ENCODE peak calls at places on chromosomes 6 and 20, in nine cellular contexts. V is Right ventricle myocardium inferior; O is kidney tubule cell; S is GM03348; N is AML-193; E is iris pigment epithelial cell; K is SK-MEL-5; F is stimulated activated CD4-positive, alpha-beta T cell treated with anti-CD3 and anti-CD28 coated beads, Interleukin-12 subunit alpha, Interleukin-12 subunit beta, amount 100 ng/mL, for 48 hours; G is AG04449. A is an unnamed sample.

GRCh38 chr6:111540971-111541719 is 58.1 kb upstream of the REV3L start:
- DNase-seq in V (no peak), O (peak; percentile 21), S (no peak), N (no peak), E (no peak), K (peak; percentile 100), F (no peak), G (no peak), A (no peak)

GRCh38 chr20:21613512-21613911 is 92.0 kb upstream of the PAX1 start:
- DNase-seq in V (no peak), O (peak; percentile 8), S (no peak), N (no peak), E (no peak), K (no peak), F (no peak), G (no peak), A (no peak)

GRCh38 chr6:149990109-149990671 is 26.4 kb downstream of the ULBP1 start:
- DNase-seq in V (no peak), O (no peak), S (peak; percentile 24), N (no peak), E (no peak), K (no peak), F (no peak), G (no peak), A (no peak)

GRCh38 chr6:85612690-85613474 is 19.2 kb upstream of the SNX14 start:
- DNase-seq in V (no peak), O (peak; percentile 76), S (no peak), N (no peak), E (no peak), K (no peak), F (no peak), G (no peak), A (no peak)

GRCh38 chr6:118187568-118188164 is 280.6 kb downstream of the SLC35F1 start:
- DNase-seq in V (no peak), O (no peak), S (peak; percentile 44), N (no peak), E (peak; percentile 1), K (peak; percentile 74), F (no peak), G (no peak), A (no peak)

GRCh38 chr6:125014157-125014957 is 52.1 kb downstream of the RNF217 start:
- DNase-seq in V (no peak), O (peak; percentile 39), S (peak; percentile 58), N (peak; percentile 45), E (peak; percentile 82), K (peak; percentile 26), F (no peak), G (peak; percentile 50), A (no peak)

GRCh38 chr20:63641146-63641791 is 12.0 kb downstream of the STMN3 start:
- DNase-seq in V (no peak), O (peak; percentile 56), S (no peak), N (no peak), E (peak; percentile 18), K (no peak), F (no peak), G (no peak), A (no peak)

GRCh38 chr6:46932941-46933340 is 11.2 kb upstream of the ADGRF5 start:
- DNase-seq in V (no peak), O (peak; percentile 78), S (peak; percentile 25), N (no peak), E (no peak), K (peak; percentile 7), F (no peak), G (no peak), A (no peak)

GRCh38 chr6:149405823-149406765 is 6.0 kb downstream of the SUMO4 start:
- DNase-seq in V (no peak), O (no peak), S (peak; percentile 33), N (peak; percentile 75), E (peak; percentile 70), K (no peak), F (no peak), G (no peak), A (no peak)

GRCh38 chr20:3751664-3752385 is 15.7 kb downstream of the ADISSP start:
- DNase-seq in V (peak; percentile 77), O (peak; percentile 27), S (no peak), N (no peak), E (no peak), K (peak; percentile 79), F (no peak), G (no peak), A (no peak)

GRCh38 chr6:139370047-139370706 is 4.3 kb downstream of the CITED2 start:
- DNase-seq in V (no peak), O (peak; percentile 73), S (no peak), N (peak; percentile 97), E (peak; percentile 87), K (peak; percentile 57), F (no peak), G (peak; percentile 71), A (no peak)

GRCh38 chr20:23667666-23668065 is 21.2 kb downstream of the CST4 start:
- DNase-seq in V (no peak), O (no peak), S (no peak), N (no peak), E (no peak), K (no peak), F (no peak), G (no peak), A (no peak)

GRCh38 chr20:61310954-61311353 is 58.9 kb downstream of the CDH4 start:
- DNase-seq in V (no peak), O (no peak), S (no peak), N (no peak), E (no peak), K (no peak), F (no peak), G (no peak), A (no peak)

GRCh38 chr6:36757206-36757605 is 59.6 kb downstream of the RAB44 start:
- DNase-seq in V (no peak), O (peak; percentile 13), S (no peak), N (no peak), E (no peak), K (no peak), F (no peak), G (no peak), A (no peak)

GRCh38 chr6:27293436-27294152 is 18.5 kb downstream of the POM121L2 start:
- DNase-seq in V (no peak), O (peak; percentile 83), S (peak; percentile 41), N (no peak), E (peak; percentile 82), K (peak; percentile 89), F (no peak), G (no peak), A (no peak)

GRCh38 chr6:90809035-90809434 is 222.2 kb upstream of the MAP3K7 start:
- DNase-seq in V (no peak), O (no peak), S (no peak), N (no peak), E (no peak), K (no peak), F (no peak), G (no peak), A (no peak)

GRCh38 chr6:168133186-168133585 is 54.2 kb upstream of the FRMD1 start:
- DNase-seq in V (no peak), O (no peak), S (peak; percentile 88), N (no peak), E (peak; percentile 63), K (no peak), F (no peak), G (no peak), A (peak; percentile 10)

GRCh38 chr6:165692106-165692653 is 29.1 kb upstream of the PDE10A start:
- DNase-seq in V (no peak), O (no peak), S (no peak), N (no peak), E (no peak), K (no peak), F (no peak), G (no peak), A (no peak)

GRCh38 chr6:158095031-158095430 is 73.0 kb downstream of the SERAC1 start:
- DNase-seq in V (no peak), O (no peak), S (no peak), N (peak; percentile 20), E (peak; percentile 65), K (no peak), F (no peak), G (no peak), A (no peak)

GRCh38 chr6:41399424-41399823 is 64.0 kb downstream of the NCR2 start:
- DNase-seq in V (no peak), O (no peak), S (no peak), N (no peak), E (no peak), K (no peak), F (no peak), G (no peak), A (no peak)

GRCh38 chr20:63064310-63064709 is 57.5 kb upstream of the BHLHE23 start:
- DNase-seq in V (no peak), O (no peak), S (peak; percentile 47), N (no peak), E (no peak), K (no peak), F (no peak), G (no peak), A (no peak)

GRCh38 chr20:1377984-1378742 is 14.7 kb downstream of the FKBP1A start:
- DNase-seq in V (no peak), O (peak; percentile 95), S (no peak), N (no peak), E (peak; percentile 69), K (no peak), F (no peak), G (no peak), A (no peak)

GRCh38 chr20:20594171-20594530 is 118.3 kb downstream of the RALGAPA2 start:
- DNase-seq in V (no peak), O (peak; percentile 13), S (peak; percentile 56), N (peak; percentile 43), E (peak; percentile 35), K (peak; percentile 42), F (no peak), G (no peak), A (no peak)

GRCh38 chr20:45111799-45112471 is 3.0 kb downstream of the WFDC5 start:
- DNase-seq in V (no peak), O (peak; percentile 38), S (peak; percentile 39), N (peak; percentile 6), E (peak; percentile 19), K (peak; percentile 62), F (no peak), G (no peak), A (no peak)

GRCh38 chr20:58870293-58871014 is 17.9 kb downstream of the GNAS start:
- DNase-seq in V (peak; percentile 68), O (peak; percentile 65), S (peak; percentile 86), N (peak; percentile 6), E (peak; percentile 35), K (peak; percentile 82), F (peak; percentile 51), G (no peak), A (peak; percentile 82)

GRCh38 chr6:146770275-146770964 is 171.6 kb downstream of the ADGB start:
- DNase-seq in V (peak; percentile 67), O (peak; percentile 5), S (no peak), N (peak; percentile 42), E (no peak), K (no peak), F (no peak), G (no peak), A (no peak)

GRCh38 chr20:23823621-23824324 is 2.8 kb downstream of the CST2 start:
- DNase-seq in V (no peak), O (no peak), S (no peak), N (no peak), E (no peak), K (no peak), F (no peak), G (no peak), A (no peak)

GRCh38 chr20:33897313-33897912 is 86.3 kb downstream of the CHMP4B start:
- DNase-seq in V (no peak), O (no peak), S (no peak), N (no peak), E (peak; percentile 23), K (peak; percentile 45), F (no peak), G (no peak), A (no peak)

GRCh38 chr20:39399463-39399862 is 437.3 kb downstream of the DHX35 start:
- DNase-seq in V (no peak), O (no peak), S (no peak), N (no peak), E (no peak), K (no peak), F (no peak), G (no peak), A (no peak)

GRCh38 chr6:53651149-53651763 is 14.3 kb downstream of the KLHL31 start:
- DNase-seq in V (no peak), O (peak; percentile 79), S (peak; percentile 68), N (peak; percentile 94), E (peak; percentile 70), K (peak; percentile 86), F (peak; percentile 50), G (peak; percentile 17), A (no peak)

GRCh38 chr6:6820688-6821238 is 232.2 kb downstream of the LY86 start:
- DNase-seq in V (no peak), O (peak; percentile 98), S (no peak), N (no peak), E (no peak), K (no peak), F (no peak), G (no peak), A (no peak)